ENCODE peak calls at places on chromosomes 7 and 10, in seven cellular contexts. One of them, this sample, is unnamed.

GRCh38 chr10:36538945-36539586 is 586.3 kb upstream of the ANKRD30A start:
- DNase-seq in pancreas: no peak
- DNase-seq in breast epithelium: no peak
- DNase-seq in left ventricle myocardium inferior: no peak
- DNase-seq in CD8-positive, alpha-beta T cell: no peak
- DNase-seq in fibroblast of lung: peak
- DNase-seq in cardiac muscle cell: peak
- DNase-seq in this sample: no peak

GRCh38 chr10:132397036-132397541 is at the start of gene PWWP2B:
- DNase-seq in pancreas: peak
- DNase-seq in breast epithelium: no peak
- DNase-seq in left ventricle myocardium inferior: peak
- DNase-seq in CD8-positive, alpha-beta T cell: peak
- DNase-seq in fibroblast of lung: peak
- DNase-seq in cardiac muscle cell: peak
- DNase-seq in this sample: peak

GRCh38 chr7:157360483-157361025 is 23.8 kb downstream of the DNAJB6 start:
- DNase-seq in pancreas: no peak
- DNase-seq in breast epithelium: no peak
- DNase-seq in left ventricle myocardium inferior: no peak
- DNase-seq in CD8-positive, alpha-beta T cell: no peak
- DNase-seq in fibroblast of lung: no peak
- DNase-seq in cardiac muscle cell: no peak
- DNase-seq in this sample: no peak

GRCh38 chr7:103851357-103851756 is 138.1 kb downstream of the RELN start:
- DNase-seq in pancreas: no peak
- DNase-seq in breast epithelium: no peak
- DNase-seq in left ventricle myocardium inferior: no peak
- DNase-seq in CD8-positive, alpha-beta T cell: no peak
- DNase-seq in fibroblast of lung: peak
- DNase-seq in cardiac muscle cell: peak
- DNase-seq in this sample: no peak

GRCh38 chr7:27237735-27238334 is 4.8 kb upstream of the EVX1 start:
- DNase-seq in pancreas: no peak
- DNase-seq in breast epithelium: no peak
- DNase-seq in left ventricle myocardium inferior: no peak
- DNase-seq in CD8-positive, alpha-beta T cell: no peak
- DNase-seq in fibroblast of lung: peak
- DNase-seq in cardiac muscle cell: peak
- DNase-seq in this sample: no peak

GRCh38 chr7:96084880-96085551 is 236.9 kb downstream of the SLC25A13 start:
- DNase-seq in pancreas: no peak
- DNase-seq in breast epithelium: no peak
- DNase-seq in left ventricle myocardium inferior: no peak
- DNase-seq in CD8-positive, alpha-beta T cell: no peak
- DNase-seq in fibroblast of lung: peak
- DNase-seq in cardiac muscle cell: peak
- DNase-seq in this sample: no peak

GRCh38 chr7:29115753-29116152 is 30.6 kb downstream of the CPVL start:
- DNase-seq in pancreas: no peak
- DNase-seq in breast epithelium: no peak
- DNase-seq in left ventricle myocardium inferior: no peak
- DNase-seq in CD8-positive, alpha-beta T cell: no peak
- DNase-seq in fibroblast of lung: no peak
- DNase-seq in cardiac muscle cell: no peak
- DNase-seq in this sample: no peak

GRCh38 chr7:70693300-70693689 is 438.6 kb upstream of the GALNT17 start:
- DNase-seq in pancreas: no peak
- DNase-seq in breast epithelium: no peak
- DNase-seq in left ventricle myocardium inferior: no peak
- DNase-seq in CD8-positive, alpha-beta T cell: no peak
- DNase-seq in fibroblast of lung: peak
- DNase-seq in cardiac muscle cell: peak
- DNase-seq in this sample: peak

GRCh38 chr10:74418285-74418872 is 267.4 kb downstream of the ADK start:
- DNase-seq in pancreas: peak
- DNase-seq in breast epithelium: peak
- DNase-seq in left ventricle myocardium inferior: no peak
- DNase-seq in CD8-positive, alpha-beta T cell: no peak
- DNase-seq in fibroblast of lung: peak
- DNase-seq in cardiac muscle cell: no peak
- DNase-seq in this sample: no peak

GRCh38 chr7:14125998-14126397 is 136.5 kb upstream of the ETV1 start:
- DNase-seq in pancreas: no peak
- DNase-seq in breast epithelium: no peak
- DNase-seq in left ventricle myocardium inferior: no peak
- DNase-seq in CD8-positive, alpha-beta T cell: no peak
- DNase-seq in fibroblast of lung: peak
- DNase-seq in cardiac muscle cell: no peak
- DNase-seq in this sample: no peak

GRCh38 chr10:91380873-91381561 is 29.1 kb upstream of the HECTD2 start:
- DNase-seq in pancreas: no peak
- DNase-seq in breast epithelium: peak
- DNase-seq in left ventricle myocardium inferior: no peak
- DNase-seq in CD8-positive, alpha-beta T cell: no peak
- DNase-seq in fibroblast of lung: peak
- DNase-seq in cardiac muscle cell: peak
- DNase-seq in this sample: no peak

GRCh38 chr7:129067943-129068548 is 13.1 kb upstream of the TNPO3 start:
- DNase-seq in pancreas: no peak
- DNase-seq in breast epithelium: no peak
- DNase-seq in left ventricle myocardium inferior: no peak
- DNase-seq in CD8-positive, alpha-beta T cell: no peak
- DNase-seq in fibroblast of lung: no peak
- DNase-seq in cardiac muscle cell: no peak
- DNase-seq in this sample: no peak

GRCh38 chr7:17239683-17240521 is 58.5 kb upstream of the AHR start:
- DNase-seq in pancreas: no peak
- DNase-seq in breast epithelium: no peak
- DNase-seq in left ventricle myocardium inferior: no peak
- DNase-seq in CD8-positive, alpha-beta T cell: no peak
- DNase-seq in fibroblast of lung: peak
- DNase-seq in cardiac muscle cell: peak
- DNase-seq in this sample: no peak

GRCh38 chr7:71308105-71308504 is 176.2 kb downstream of the GALNT17 start:
- DNase-seq in pancreas: no peak
- DNase-seq in breast epithelium: peak
- DNase-seq in left ventricle myocardium inferior: peak
- DNase-seq in CD8-positive, alpha-beta T cell: no peak
- DNase-seq in fibroblast of lung: peak
- DNase-seq in cardiac muscle cell: no peak
- DNase-seq in this sample: peak

GRCh38 chr7:137820677-137821420 is 25.9 kb downstream of the DGKI start:
- DNase-seq in pancreas: peak
- DNase-seq in breast epithelium: peak
- DNase-seq in left ventricle myocardium inferior: peak
- DNase-seq in CD8-positive, alpha-beta T cell: no peak
- DNase-seq in fibroblast of lung: peak
- DNase-seq in cardiac muscle cell: peak
- DNase-seq in this sample: peak

GRCh38 chr7:132102942-132103341 is 473.3 kb downstream of the PLXNA4 start:
- DNase-seq in pancreas: no peak
- DNase-seq in breast epithelium: no peak
- DNase-seq in left ventricle myocardium inferior: no peak
- DNase-seq in CD8-positive, alpha-beta T cell: no peak
- DNase-seq in fibroblast of lung: no peak
- DNase-seq in cardiac muscle cell: no peak
- DNase-seq in this sample: no peak

GRCh38 chr7:17626215-17626614 is 314.1 kb downstream of the SNX13 start:
- DNase-seq in pancreas: no peak
- DNase-seq in breast epithelium: no peak
- DNase-seq in left ventricle myocardium inferior: no peak
- DNase-seq in CD8-positive, alpha-beta T cell: no peak
- DNase-seq in fibroblast of lung: no peak
- DNase-seq in cardiac muscle cell: no peak
- DNase-seq in this sample: no peak

GRCh38 chr7:27179503-27180430 is 5.3 kb downstream of the HOXA11 start:
- DNase-seq in pancreas: no peak
- DNase-seq in breast epithelium: no peak
- DNase-seq in left ventricle myocardium inferior: peak
- DNase-seq in CD8-positive, alpha-beta T cell: peak
- DNase-seq in fibroblast of lung: peak
- DNase-seq in cardiac muscle cell: peak
- DNase-seq in this sample: peak

GRCh38 chr10:97648557-97649404 is 8.3 kb downstream of the PI4K2A start:
- DNase-seq in pancreas: peak
- DNase-seq in breast epithelium: no peak
- DNase-seq in left ventricle myocardium inferior: no peak
- DNase-seq in CD8-positive, alpha-beta T cell: peak
- DNase-seq in fibroblast of lung: peak
- DNase-seq in cardiac muscle cell: peak
- DNase-seq in this sample: no peak

GRCh38 chr10:130814610-130815009 is 496.9 kb downstream of the TCERG1L start:
- DNase-seq in pancreas: no peak
- DNase-seq in breast epithelium: no peak
- DNase-seq in left ventricle myocardium inferior: no peak
- DNase-seq in CD8-positive, alpha-beta T cell: no peak
- DNase-seq in fibroblast of lung: no peak
- DNase-seq in cardiac muscle cell: no peak
- DNase-seq in this sample: peak

GRCh38 chr10:132549416-132549815 is 11.8 kb downstream of the INPP5A start:
- DNase-seq in pancreas: peak
- DNase-seq in breast epithelium: no peak
- DNase-seq in left ventricle myocardium inferior: no peak
- DNase-seq in CD8-positive, alpha-beta T cell: no peak
- DNase-seq in fibroblast of lung: no peak
- DNase-seq in cardiac muscle cell: no peak
- DNase-seq in this sample: peak

GRCh38 chr10:97849491-97850402 is at the start of gene GOLGA7B:
- DNase-seq in pancreas: peak
- DNase-seq in breast epithelium: no peak
- DNase-seq in left ventricle myocardium inferior: peak
- DNase-seq in CD8-positive, alpha-beta T cell: peak
- DNase-seq in fibroblast of lung: peak
- DNase-seq in cardiac muscle cell: peak
- DNase-seq in this sample: peak

DNA sequence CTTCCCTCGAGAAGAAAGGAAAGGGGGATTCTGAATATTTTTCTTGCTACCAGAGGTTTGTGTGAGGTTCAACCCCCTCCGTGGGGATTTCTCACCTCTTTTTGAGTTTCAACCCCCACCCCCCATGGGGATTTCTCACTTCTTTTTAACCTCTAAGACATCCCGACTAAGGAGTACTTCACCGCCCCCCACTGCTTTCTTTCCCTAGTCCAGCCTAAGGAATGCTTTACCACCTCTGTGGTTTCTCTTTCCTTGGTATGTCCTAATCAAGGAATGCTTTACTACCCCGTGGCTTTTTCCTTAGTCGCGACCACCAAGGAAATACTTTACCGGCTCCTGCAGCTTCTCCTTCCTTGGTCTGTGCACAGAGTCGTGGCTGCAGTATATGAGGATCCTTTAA is 149.4 kb downstream of the LYZL1 start:
- DNase-seq in pancreas: no peak
- DNase-seq in breast epithelium: no peak
- DNase-seq in left ventricle myocardium inferior: no peak
- DNase-seq in CD8-positive, alpha-beta T cell: no peak
- DNase-seq in fibroblast of lung: peak
- DNase-seq in cardiac muscle cell: no peak
- DNase-seq in this sample: no peak
- H3K27ac ChIP-seq in pancreas: no peak
- H3K27ac ChIP-seq in breast epithelium: no peak
- H3K27ac ChIP-seq in left ventricle myocardium inferior: no peak
- H3K27ac ChIP-seq in CD8-positive, alpha-beta T cell: no peak
- H3K27ac ChIP-seq in fibroblast of lung: no peak
- H3K27ac ChIP-seq in cardiac muscle cell: no peak
- H3K27ac ChIP-seq in this sample: no peak

GRCh38 chr10:79286318-79286951 is 60.8 kb upstream of the PPIF start:
- DNase-seq in pancreas: peak
- DNase-seq in breast epithelium: peak
- DNase-seq in left ventricle myocardium inferior: peak
- DNase-seq in CD8-positive, alpha-beta T cell: peak
- DNase-seq in fibroblast of lung: peak
- DNase-seq in cardiac muscle cell: peak
- DNase-seq in this sample: peak
- H3K27ac ChIP-seq in pancreas: peak
- H3K27ac ChIP-seq in breast epithelium: peak
- H3K27ac ChIP-seq in left ventricle myocardium inferior: peak
- H3K27ac ChIP-seq in CD8-positive, alpha-beta T cell: peak
- H3K27ac ChIP-seq in fibroblast of lung: peak
- H3K27ac ChIP-seq in cardiac muscle cell: no peak
- H3K27ac ChIP-seq in this sample: no peak

GRCh38 chr10:118960166-118961090 is 69.1 kb upstream of the NANOS1 start:
- DNase-seq in pancreas: no peak
- DNase-seq in breast epithelium: peak
- DNase-seq in left ventricle myocardium inferior: no peak
- DNase-seq in CD8-positive, alpha-beta T cell: no peak
- DNase-seq in fibroblast of lung: no peak
- DNase-seq in cardiac muscle cell: peak
- DNase-seq in this sample: no peak
- H3K27ac ChIP-seq in pancreas: no peak
- H3K27ac ChIP-seq in breast epithelium: peak
- H3K27ac ChIP-seq in left ventricle myocardium inferior: peak
- H3K27ac ChIP-seq in CD8-positive, alpha-beta T cell: no peak
- H3K27ac ChIP-seq in fibroblast of lung: no peak
- H3K27ac ChIP-seq in cardiac muscle cell: no peak
- H3K27ac ChIP-seq in this sample: no peak

GRCh38 chr10:126175586-126176258 is 212.6 kb downstream of the ADAM12 start:
- DNase-seq in pancreas: no peak
- DNase-seq in breast epithelium: no peak
- DNase-seq in left ventricle myocardium inferior: no peak
- DNase-seq in CD8-positive, alpha-beta T cell: no peak
- DNase-seq in fibroblast of lung: no peak
- DNase-seq in cardiac muscle cell: no peak
- DNase-seq in this sample: no peak
- H3K27ac ChIP-seq in pancreas: no peak
- H3K27ac ChIP-seq in breast epithelium: peak
- H3K27ac ChIP-seq in left ventricle myocardium inferior: no peak
- H3K27ac ChIP-seq in CD8-positive, alpha-beta T cell: no peak
- H3K27ac ChIP-seq in fibroblast of lung: no peak
- H3K27ac ChIP-seq in cardiac muscle cell: no peak
- H3K27ac ChIP-seq in this sample: no peak

This sample was measured in aorta.